ENCODE peak calls at places on chromosome 6, in four cellular contexts. One of them, this sample, is unnamed.

GRCh38 chr6:16184129-16184528 is 54.3 kb upstream of the GMPR start:
- DNase-seq in fibroblast of mammary gland: peak; percentile 18
- DNase-seq in foreskin fibroblast: no peak
- DNase-seq in glutamatergic neuron: no peak
- DNase-seq in this sample: peak; percentile 63

GRCh38 chr6:24666097-24666615 is 543 bp downstream of the TDP2 start:
- DNase-seq in fibroblast of mammary gland: peak; percentile 21
- DNase-seq in foreskin fibroblast: peak; percentile 26
- DNase-seq in glutamatergic neuron: peak; percentile 66
- DNase-seq in this sample: no peak

GRCh38 chr6:21742238-21742660 is 148.7 kb downstream of the SOX4 start:
- DNase-seq in fibroblast of mammary gland: peak; percentile 88
- DNase-seq in foreskin fibroblast: peak; percentile 53
- DNase-seq in glutamatergic neuron: no peak
- DNase-seq in this sample: peak; percentile 96

GRCh38 chr6:30646450-30647038 is 389 bp upstream of the C6orf136 start:
- DNase-seq in fibroblast of mammary gland: peak; percentile 88
- DNase-seq in foreskin fibroblast: no peak
- DNase-seq in glutamatergic neuron: peak; percentile 92
- DNase-seq in this sample: no peak

GRCh38 chr6:111114484-111114883 is 27.2 kb downstream of the SLC16A10 start:
- DNase-seq in fibroblast of mammary gland: no peak
- DNase-seq in foreskin fibroblast: no peak
- DNase-seq in glutamatergic neuron: no peak
- DNase-seq in this sample: no peak

GRCh38 chr6:161417712-161418457 is 144.0 kb upstream of the AGPAT4 start:
- DNase-seq in fibroblast of mammary gland: peak; percentile 98
- DNase-seq in foreskin fibroblast: no peak
- DNase-seq in glutamatergic neuron: peak; percentile 30
- DNase-seq in this sample: peak; percentile 49

GRCh38 chr6:36858407-36858981 is 16.1 kb downstream of the PPIL1 start:
- DNase-seq in fibroblast of mammary gland: peak; percentile 66
- DNase-seq in foreskin fibroblast: no peak
- DNase-seq in glutamatergic neuron: no peak
- DNase-seq in this sample: no peak

GRCh38 chr6:169623343-169623742 is 78.5 kb downstream of the WDR27 start:
- DNase-seq in fibroblast of mammary gland: no peak
- DNase-seq in foreskin fibroblast: no peak
- DNase-seq in glutamatergic neuron: no peak
- DNase-seq in this sample: no peak

GRCh38 chr6:161037873-161038228 is 46.3 kb downstream of the MAP3K4 start:
- DNase-seq in fibroblast of mammary gland: no peak
- DNase-seq in foreskin fibroblast: no peak
- DNase-seq in glutamatergic neuron: no peak
- DNase-seq in this sample: no peak

GRCh38 chr6:20907486-20908071 is 373.3 kb downstream of the CDKAL1 start:
- DNase-seq in fibroblast of mammary gland: no peak
- DNase-seq in foreskin fibroblast: no peak
- DNase-seq in glutamatergic neuron: no peak
- DNase-seq in this sample: no peak

GRCh38 chr6:152309648-152310047 is 327.5 kb downstream of the SYNE1 start:
- DNase-seq in fibroblast of mammary gland: no peak
- DNase-seq in foreskin fibroblast: no peak
- DNase-seq in glutamatergic neuron: no peak
- DNase-seq in this sample: no peak

DNA sequence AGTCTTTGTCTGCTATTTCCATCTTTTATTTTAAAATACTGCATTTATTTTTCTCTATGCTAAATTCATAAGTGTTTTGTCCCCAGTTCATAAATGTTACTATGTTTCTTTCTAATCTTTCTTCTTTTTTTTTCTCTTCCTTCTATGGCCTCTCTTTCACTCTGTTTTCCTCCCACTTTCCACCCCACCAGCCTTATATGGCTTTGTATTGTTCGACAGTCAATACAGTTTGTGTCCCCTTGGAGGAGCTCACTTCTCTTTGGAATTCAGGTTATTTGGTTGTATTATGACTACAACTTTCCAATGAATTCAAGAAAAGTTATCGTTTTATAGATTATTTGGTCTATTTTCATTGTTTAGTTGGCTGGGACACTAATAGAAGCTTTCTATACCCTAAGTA is 393.5 kb downstream of the NKAIN2 start:
- DNase-seq in fibroblast of mammary gland: peak; percentile 5
- DNase-seq in foreskin fibroblast: no peak
- DNase-seq in glutamatergic neuron: no peak
- DNase-seq in this sample: no peak
- TF ChIP-seq CTCF in fibroblast of mammary gland: no peak
- TF ChIP-seq CTCF in foreskin fibroblast: no peak
- TF ChIP-seq CTCF in glutamatergic neuron: no peak
- TF ChIP-seq CTCF in this sample: no peak

GRCh38 chr6:162854228-162854627 is 126.5 kb downstream of the PACRG start:
- DNase-seq in fibroblast of mammary gland: no peak
- DNase-seq in foreskin fibroblast: no peak
- DNase-seq in glutamatergic neuron: no peak
- DNase-seq in this sample: no peak

GRCh38 chr6:162852810-162853577 is 125.2 kb downstream of the PACRG start:
- DNase-seq in fibroblast of mammary gland: no peak
- DNase-seq in foreskin fibroblast: no peak
- DNase-seq in glutamatergic neuron: no peak
- DNase-seq in this sample: no peak

GRCh38 chr6:162854734-162855191 is 127.0 kb downstream of the PACRG start:
- DNase-seq in fibroblast of mammary gland: no peak
- DNase-seq in foreskin fibroblast: no peak
- DNase-seq in glutamatergic neuron: no peak
- DNase-seq in this sample: no peak

GRCh38 chr6:162857321-162857720 is 129.5 kb downstream of the PACRG start:
- DNase-seq in fibroblast of mammary gland: no peak
- DNase-seq in foreskin fibroblast: no peak
- DNase-seq in glutamatergic neuron: no peak
- DNase-seq in this sample: no peak

GRCh38 chr6:162856885-162857284 is 129.1 kb downstream of the PACRG start:
- DNase-seq in fibroblast of mammary gland: peak; percentile 92
- DNase-seq in foreskin fibroblast: peak; percentile 81
- DNase-seq in glutamatergic neuron: no peak
- DNase-seq in this sample: peak; percentile 86
- TF ChIP-seq CTCF in fibroblast of mammary gland: peak; percentile 82
- TF ChIP-seq CTCF in foreskin fibroblast: peak; percentile 76
- TF ChIP-seq CTCF in glutamatergic neuron: peak; percentile 45
- TF ChIP-seq CTCF in this sample: peak; percentile 59

DNA sequence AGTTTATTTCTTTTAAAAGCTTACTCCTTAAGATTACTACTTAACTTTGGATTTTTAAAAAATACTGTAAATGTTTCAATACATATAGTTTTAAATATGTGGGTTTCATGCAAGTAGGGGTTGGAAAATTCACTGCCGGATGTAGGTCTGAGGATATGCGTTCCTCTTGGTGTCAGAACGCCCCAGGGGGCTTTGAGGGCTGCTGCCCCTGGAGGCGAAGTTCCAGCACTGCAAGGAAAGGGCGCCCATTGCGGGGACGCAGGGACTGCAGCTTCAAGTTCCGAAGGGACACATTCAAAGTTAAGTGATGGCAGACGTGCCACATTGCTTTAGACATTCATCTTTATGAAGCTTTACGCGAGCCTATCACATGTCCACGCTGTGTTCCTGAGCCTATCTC is 152.9 kb downstream of the SOD2 start:
- DNase-seq in fibroblast of mammary gland: no peak
- DNase-seq in foreskin fibroblast: no peak
- DNase-seq in glutamatergic neuron: peak; percentile 57
- DNase-seq in this sample: no peak
- TF ChIP-seq CTCF in fibroblast of mammary gland: no peak
- TF ChIP-seq CTCF in foreskin fibroblast: no peak
- TF ChIP-seq CTCF in glutamatergic neuron: peak; percentile 66
- TF ChIP-seq CTCF in this sample: no peak

GRCh38 chr6:55290736-55291135 is 36.5 kb upstream of the GFRAL start:
- DNase-seq in fibroblast of mammary gland: no peak
- DNase-seq in foreskin fibroblast: no peak
- DNase-seq in glutamatergic neuron: no peak
- DNase-seq in this sample: no peak

DNA sequence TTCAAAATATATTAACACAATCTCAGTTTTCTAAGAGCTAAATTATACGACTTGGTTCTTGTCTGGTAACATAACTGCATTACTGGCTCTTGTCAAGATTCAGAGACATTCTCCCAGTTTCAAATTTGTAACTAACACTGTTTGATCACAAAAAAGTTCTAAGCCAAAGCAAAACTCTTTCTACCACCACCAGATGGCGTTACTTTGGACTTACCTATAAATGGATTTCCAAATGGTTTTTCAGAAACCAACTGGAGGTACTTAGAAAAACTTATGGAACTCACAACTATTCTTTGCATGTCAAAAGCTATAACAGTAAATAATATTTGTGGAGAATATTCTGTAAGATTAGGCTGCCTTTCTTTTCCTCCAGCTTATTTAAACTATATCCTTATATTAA is 34.2 kb upstream of the GFRAL start:
- DNase-seq in fibroblast of mammary gland: peak; percentile 22
- DNase-seq in foreskin fibroblast: no peak
- DNase-seq in glutamatergic neuron: no peak
- DNase-seq in this sample: peak; percentile 26
- TF ChIP-seq CTCF in fibroblast of mammary gland: peak; percentile 45
- TF ChIP-seq CTCF in foreskin fibroblast: peak; percentile 31
- TF ChIP-seq CTCF in glutamatergic neuron: peak; percentile 30
- TF ChIP-seq CTCF in this sample: no peak

DNA sequence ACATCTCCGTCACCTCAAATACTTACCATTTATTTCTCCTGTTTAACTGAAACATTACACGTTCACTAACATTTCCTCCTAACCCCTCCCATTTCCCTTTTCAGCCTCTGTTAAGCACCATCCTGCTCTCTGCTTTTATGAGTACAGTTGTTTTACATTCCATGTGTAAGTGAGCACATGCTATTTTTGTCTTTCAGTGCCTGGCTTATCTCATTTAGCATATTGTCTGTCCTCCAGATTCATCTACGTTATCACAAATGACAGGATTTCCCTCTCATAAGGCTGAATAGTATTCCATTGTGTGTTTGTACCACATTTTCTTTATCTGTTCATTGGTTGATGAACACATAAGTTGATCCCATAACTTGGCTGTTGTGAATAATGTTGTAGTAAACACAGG is 22.7 kb downstream of the TAF11 start:
- DNase-seq in fibroblast of mammary gland: no peak
- DNase-seq in foreskin fibroblast: no peak
- DNase-seq in glutamatergic neuron: no peak
- DNase-seq in this sample: no peak
- TF ChIP-seq CTCF in fibroblast of mammary gland: no peak
- TF ChIP-seq CTCF in foreskin fibroblast: no peak
- TF ChIP-seq CTCF in glutamatergic neuron: no peak
- TF ChIP-seq CTCF in this sample: no peak

GRCh38 chr6:99802396-99803031 is 191.5 kb downstream of the MCHR2 start:
- DNase-seq in fibroblast of mammary gland: no peak
- DNase-seq in foreskin fibroblast: no peak
- DNase-seq in glutamatergic neuron: no peak
- DNase-seq in this sample: no peak
- TF ChIP-seq CTCF in fibroblast of mammary gland: peak; percentile 4
- TF ChIP-seq CTCF in foreskin fibroblast: no peak
- TF ChIP-seq CTCF in glutamatergic neuron: no peak
- TF ChIP-seq CTCF in this sample: no peak